ENCODE peak calls at places on chromosome 16, in four cellular contexts. U, G, L and N are unnamed samples.

GRCh38 chr16:86248325-86248905 is 261.9 kb upstream of the FOXF1 start:
- DNase-seq in G (no peak), L (no peak), U (no peak), N (no peak)

GRCh38 chr16:16151315-16151714 is 72.0 kb downstream of the ABCC6 start:
- DNase-seq in L (no peak), U (no peak), G (no peak), N (no peak)

GRCh38 chr16:85104821-85105391 is 7.4 kb downstream of the CIBAR2 start:
- DNase-seq in L (peak), G (no peak), U (peak), N (peak)

GRCh38 chr16:84616515-84616914 is 1.4 kb downstream of the COTL1 start:
- DNase-seq in L (no peak), G (no peak), U (peak), N (no peak)

GRCh38 chr16:83015871-83016270 is 389.1 kb downstream of the CDH13 start:
- DNase-seq in G (no peak), U (no peak), L (no peak), N (no peak)

GRCh38 chr16:50699345-50700159 is 6.1 kb downstream of the NOD2 start:
- DNase-seq in U (peak), L (no peak), G (no peak), N (no peak)

GRCh38 chr16:47065766-47066688 is 77.7 kb downstream of the NETO2 start:
- DNase-seq in U (no peak), L (no peak), G (no peak), N (no peak)

GRCh38 chr16:84937196-84937935 is 74.0 kb downstream of the ZDHHC7 start:
- DNase-seq in U (no peak), L (no peak), G (no peak), N (no peak)

GRCh38 chr16:31869511-31870201 is 4.0 kb upstream of the ZNF267 start:
- DNase-seq in G (peak), L (peak), U (peak), N (no peak)

GRCh38 chr16:4873091-4873490 is 25.8 kb downstream of the UBN1 start:
- DNase-seq in U (no peak), L (no peak), G (no peak), N (no peak)

GRCh38 chr16:6481894-6482293 is 850.8 kb upstream of the RBFOX1 start:
- DNase-seq in U (no peak), G (no peak), L (no peak), N (no peak)

GRCh38 chr16:17313085-17313611 is 157.6 kb downstream of the XYLT1 start:
- DNase-seq in G (no peak), U (no peak), L (no peak), N (no peak)

GRCh38 chr16:12060751-12061150 is 84.2 kb downstream of the SNX29 start:
- DNase-seq in U (no peak), L (peak), G (no peak), N (no peak)

GRCh38 chr16:70565053-70565452 is 41.4 kb downstream of the SF3B3 start:
- DNase-seq in L (no peak), G (no peak), U (no peak), N (no peak)

GRCh38 chr16:25210758-25211157 is 6.0 kb upstream of the AQP8 start:
- DNase-seq in U (no peak), L (no peak), G (peak), N (no peak)

GRCh38 chr16:81099958-81100357 is 3.8 kb upstream of the GCSH start:
- DNase-seq in G (no peak), U (no peak), L (no peak), N (no peak)

GRCh38 chr16:75376475-75376907 is 56.8 kb downstream of the CFDP1 start:
- DNase-seq in G (no peak), U (no peak), L (no peak), N (no peak)

GRCh38 chr16:7849891-7850290 is 517.2 kb downstream of the RBFOX1 start:
- DNase-seq in L (no peak), U (no peak), G (no peak), N (no peak)

GRCh38 chr16:49639739-49640388 is 216.0 kb downstream of the ZNF423 start:
- DNase-seq in G (no peak), U (no peak), L (no peak), N (no peak)

GRCh38 chr16:21161211-21161610 is 2.7 kb downstream of the LDAF1 start:
- DNase-seq in L (no peak), G (no peak), U (no peak), N (no peak)

GRCh38 chr16:30700971-30701370 is 2.0 kb downstream of the SRCAP start:
- DNase-seq in U (no peak), L (no peak), G (no peak), N (no peak)

GRCh38 chr16:30698139-30698815 is 694 bp upstream of the SRCAP start:
- DNase-seq in G (peak), L (peak), U (peak), N (peak)

GRCh38 chr16:30698816-30699614 is at the start of gene SRCAP:
- DNase-seq in G (peak), L (peak), U (peak), N (peak)

GRCh38 chr16:30700491-30700890 is 1.5 kb downstream of the SRCAP start:
- DNase-seq in U (no peak), L (no peak), G (peak), N (no peak)

GRCh38 chr16:30699615-30700099 is 686 bp downstream of the SRCAP start:
- DNase-seq in G (peak), U (no peak), L (no peak), N (no peak)
- TF ChIP-seq SPI1 in G (no peak), U (no peak), L (no peak), N (no peak)

GRCh38 chr16:19115148-19116021 is 1.6 kb downstream of the ITPRIPL2 start:
- DNase-seq in U (no peak), G (no peak), L (no peak), N (no peak)

GRCh38 chr16:19118938-19119431 is 5.2 kb downstream of the ITPRIPL2 start:
- DNase-seq in U (peak), L (no peak), G (peak), N (no peak)

GRCh38 chr16:19114359-19115147 is 789 bp downstream of the ITPRIPL2 start:
- DNase-seq in G (no peak), L (no peak), U (no peak), N (peak)

GRCh38 chr16:19119564-19119963 is 5.8 kb downstream of the ITPRIPL2 start:
- DNase-seq in U (no peak), G (peak), L (no peak), N (no peak)

DNA sequence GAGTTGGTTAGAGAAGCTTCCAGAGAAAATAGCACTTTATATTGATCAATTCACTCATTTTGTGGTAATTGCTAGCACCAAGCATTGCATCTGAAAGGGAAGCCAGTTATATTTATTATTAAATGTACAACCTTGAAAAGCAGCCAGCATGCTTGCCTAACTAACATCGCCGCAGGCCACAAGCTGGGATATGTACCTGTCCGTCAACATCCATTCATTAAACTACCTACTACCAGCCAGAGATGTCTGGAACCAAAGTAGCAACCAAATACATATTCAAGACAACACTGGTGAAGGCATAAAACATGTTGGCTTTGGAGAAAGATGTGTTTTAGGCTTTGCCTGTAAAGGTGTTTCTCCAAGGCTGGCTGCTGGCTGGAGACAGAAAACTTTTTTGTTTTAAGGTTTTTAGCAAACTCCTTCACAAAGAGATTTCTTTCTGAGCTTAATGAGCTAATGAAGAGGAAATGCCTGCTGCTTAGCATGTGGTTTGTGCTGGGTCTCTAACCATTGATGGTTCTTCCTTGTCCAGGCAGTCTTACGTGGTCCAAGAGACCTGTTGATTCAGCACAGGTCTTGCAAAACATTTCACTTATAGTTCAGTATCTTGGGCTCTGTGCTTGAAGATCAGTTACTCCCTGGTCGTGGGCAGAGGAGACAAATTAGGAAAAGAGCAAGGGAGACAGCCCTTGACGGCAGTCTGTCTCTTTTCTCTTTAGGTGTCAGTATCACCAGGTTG is 3.1 kb downstream of the ITPRIPL2 start:
- DNase-seq in G (no peak), L (no peak), U (peak), N (no peak)
- TF ChIP-seq SPI1 in G (no peak), L (no peak), U (no peak), N (no peak)

GRCh38 chr16:2432286-2432685 is 3.0 kb downstream of the CCNF start:
- DNase-seq in U (no peak), L (no peak), G (no peak), N (no peak)

GRCh38 chr16:2428051-2428786 is 1.0 kb upstream of the CCNF start:
- DNase-seq in L (no peak), G (peak), U (no peak), N (no peak)

GRCh38 chr16:2429037-2429770 is at the start of gene CCNF:
- DNase-seq in L (peak), G (peak), U (peak), N (peak)

GRCh38 chr16:2428787-2429036 is 535 bp upstream of the CCNF start:
- DNase-seq in G (no peak), L (no peak), U (no peak), N (no peak)

GRCh38 chr16:2429771-2430663 is 770 bp downstream of the CCNF start:
- DNase-seq in L (no peak), U (peak), G (peak), N (no peak)
- TF ChIP-seq SPI1 in L (no peak), U (no peak), G (no peak), N (no peak)

DNA sequence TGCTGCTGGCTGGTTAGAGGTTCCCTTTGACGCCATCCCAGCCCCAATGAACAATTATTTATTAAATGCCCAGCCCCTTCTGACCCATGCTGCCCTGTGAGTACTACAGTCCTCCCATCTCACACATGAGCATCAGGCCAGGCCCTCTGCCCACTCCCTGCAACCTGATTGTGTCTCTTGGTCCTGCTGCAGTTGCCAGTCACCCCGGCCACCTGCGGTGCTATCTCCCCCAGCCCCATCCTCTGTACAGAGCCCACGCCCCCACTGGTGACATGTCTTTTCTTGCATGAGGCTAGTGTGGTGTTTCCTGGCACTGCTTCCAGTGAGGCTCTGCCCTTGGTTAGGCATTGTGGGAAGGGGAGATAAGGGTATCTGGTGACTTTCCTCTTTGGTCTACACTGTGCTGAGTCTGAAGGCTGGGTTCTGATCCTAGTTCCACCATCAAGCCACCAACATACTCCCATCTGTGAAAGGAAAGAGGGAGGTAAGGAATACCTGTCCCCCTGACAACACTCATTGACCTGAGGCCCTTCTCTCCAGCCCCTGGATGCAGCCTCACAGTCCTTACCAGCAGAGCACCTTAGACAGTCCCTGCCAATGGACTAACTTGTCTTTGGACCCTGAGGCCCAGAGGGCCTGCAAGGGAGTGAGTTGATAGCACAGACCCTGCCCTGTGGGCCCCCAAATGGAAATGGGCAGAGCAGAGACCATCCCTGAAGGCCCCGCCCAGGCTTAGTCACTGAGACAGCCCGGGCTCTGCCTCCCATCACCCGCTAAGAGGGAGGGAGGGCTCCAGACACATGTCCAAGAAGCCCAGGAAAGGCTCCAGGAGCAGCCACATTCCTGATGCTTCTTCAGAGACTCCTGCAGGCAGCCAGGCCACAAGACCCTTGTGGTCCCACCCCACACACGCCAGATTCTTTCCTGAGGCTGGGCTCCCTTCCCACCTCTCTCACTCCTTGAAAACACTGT is 11.3 kb downstream of the CX3CL1 start:
- DNase-seq in G (no peak), L (no peak), U (no peak), N (no peak)
- TF ChIP-seq SPI1 in G (no peak), L (no peak), U (no peak), N (no peak)

GRCh38 chr16:35598696-35599332 is 2139.4 kb downstream of the TP53TG3F start:
- DNase-seq in U (peak), G (no peak), L (no peak), N (no peak)

GRCh38 chr16:35596467-35596866 is 2137.1 kb downstream of the TP53TG3F start:
- DNase-seq in L (no peak), G (no peak), U (no peak), N (no peak)

GRCh38 chr16:35602116-35602515 is 2142.7 kb downstream of the TP53TG3F start:
- DNase-seq in L (no peak), U (no peak), G (no peak), N (no peak)

DNA sequence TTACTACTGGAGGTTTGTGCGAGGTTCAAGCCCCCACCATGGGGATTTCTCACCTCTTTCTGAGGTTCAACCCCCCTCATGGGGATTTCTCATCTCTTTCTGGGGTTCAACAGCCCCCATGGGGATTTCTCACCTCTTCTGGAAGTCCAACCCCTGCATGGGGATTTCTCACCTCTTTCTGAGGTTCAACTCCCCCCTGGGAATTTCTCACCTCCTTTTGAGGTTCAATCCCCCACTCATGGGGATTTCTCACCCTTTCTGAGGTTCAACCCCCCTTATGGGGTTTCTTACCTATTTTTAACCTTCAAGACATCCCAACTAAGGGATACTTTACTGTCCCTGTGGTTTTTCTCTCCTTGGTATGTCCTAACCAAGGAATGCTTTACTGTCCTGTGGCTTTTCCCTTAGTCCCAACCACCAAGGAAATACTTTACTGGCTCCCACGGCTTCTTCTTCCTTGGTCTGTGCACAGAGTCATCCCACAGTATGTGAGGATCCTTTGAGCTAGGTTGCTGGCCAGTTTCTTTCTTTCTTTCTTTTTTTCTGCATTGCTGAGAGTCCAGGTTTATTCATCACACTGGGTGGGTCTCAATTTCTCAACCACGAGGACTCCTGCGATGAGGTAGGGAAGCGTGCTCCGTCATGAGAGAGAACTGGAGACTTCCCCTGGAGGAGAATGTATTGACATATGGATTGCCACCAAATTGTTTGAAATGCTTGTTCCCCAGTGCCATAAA is 2140.2 kb downstream of the TP53TG3F start:
- DNase-seq in G (no peak), L (no peak), U (no peak), N (no peak)
- TF ChIP-seq SPI1 in G (no peak), L (no peak), U (no peak), N (no peak)